ENCODE peak calls at places on chromosomes 5 and 9, in five cellular contexts. I is stomach, X is fibroblast of the aortic adventitia, U is brain microvascular endothelial cell, Q is kidney. E is an unnamed sample.

GRCh38 chr5:68248896-68249295 is 33.3 kb downstream of the PIK3R1 start:
- DNase-seq in X (no peak), Q (no peak), U (no peak), I (no peak), E (no peak)

GRCh38 chr9:84139296-84140100 is 158.9 kb downstream of the RMI1 start:
- DNase-seq in X (peak; percentile 65), U (no peak), Q (no peak), I (peak; percentile 79), E (peak; percentile 75)

GRCh38 chr5:158267228-158267627 is 408.3 kb upstream of the CLINT1 start:
- DNase-seq in X (no peak), I (no peak), Q (no peak), U (no peak), E (no peak)

GRCh38 chr5:58022055-58022454 is 437.8 kb downstream of the PLK2 start:
- DNase-seq in X (no peak), Q (no peak), I (no peak), U (no peak), E (no peak)

GRCh38 chr5:88172847-88173758 is 95.5 kb downstream of the TMEM161B start:
- DNase-seq in U (no peak), I (no peak), Q (no peak), X (no peak), E (no peak)

GRCh38 chr5:115873392-115873791 is 31.7 kb downstream of the AP3S1 start:
- DNase-seq in I (no peak), U (peak; percentile 18), Q (no peak), X (no peak), E (no peak)

GRCh38 chr9:121322737-121323448 is 47.2 kb downstream of the STOM start:
- DNase-seq in U (no peak), I (no peak), Q (no peak), X (no peak), E (no peak)

GRCh38 chr9:71962328-71962727 is 50.9 kb downstream of the C9orf85 start:
- DNase-seq in Q (no peak), U (no peak), I (no peak), X (no peak), E (peak; percentile 49)

GRCh38 chr5:178674334-178674733 is 47.5 kb upstream of the CLK4 start:
- DNase-seq in X (peak; percentile 4), U (no peak), I (no peak), Q (no peak), E (no peak)

GRCh38 chr9:34777667-34778066 is 67.7 kb upstream of the CCL21 start:
- DNase-seq in I (no peak), Q (no peak), X (no peak), U (no peak), E (no peak)

GRCh38 chr9:99266136-99267023 is 44.3 kb downstream of the SEC61B start:
- DNase-seq in I (peak; percentile 63), X (peak; percentile 81), Q (peak; percentile 86), U (peak; percentile 74), E (peak; percentile 4)

GRCh38 chr9:104915739-104916138 is 12.2 kb downstream of the ABCA1 start:
- DNase-seq in Q (no peak), U (no peak), X (no peak), I (no peak), E (no peak)

GRCh38 chr5:1886634-1887399 is 4.1 kb upstream of the IRX4 start:
- DNase-seq in U (no peak), X (no peak), Q (peak; percentile 61), I (no peak), E (no peak)

GRCh38 chr5:1888541-1889251 is 6.0 kb upstream of the IRX4 start:
- DNase-seq in U (no peak), X (no peak), Q (peak; percentile 66), I (no peak), E (no peak)

GRCh38 chr5:1885777-1886633 is 3.3 kb upstream of the IRX4 start:
- DNase-seq in X (no peak), U (no peak), Q (peak; percentile 69), I (no peak), E (no peak)

GRCh38 chr5:1889321-1890065 is 6.8 kb upstream of the IRX4 start:
- DNase-seq in U (no peak), X (no peak), I (no peak), Q (no peak), E (no peak)

GRCh38 chr5:1887400-1888360 is 5.0 kb upstream of the IRX4 start:
- DNase-seq in I (no peak), Q (peak; percentile 59), X (no peak), U (no peak), E (no peak)
- H3K4me3 ChIP-seq in I (no peak overlapping the region), Q (no peak overlapping the region), X (no peak overlapping the region), U (no peak overlapping the region), E (no peak overlapping the region)

GRCh38 chr9:89768650-89769071 is 163.8 kb downstream of the GADD45G start:
- DNase-seq in Q (no peak), X (no peak), U (no peak), I (no peak), E (no peak)

GRCh38 chr9:89768051-89768450 is 163.2 kb downstream of the GADD45G start:
- DNase-seq in X (no peak), I (no peak), U (no peak), Q (no peak), E (no peak)

GRCh38 chr9:89764217-89764616 is 159.4 kb downstream of the GADD45G start:
- DNase-seq in Q (no peak), U (no peak), I (no peak), X (no peak), E (no peak)

GRCh38 chr9:89765211-89765610 is 160.4 kb downstream of the GADD45G start:
- DNase-seq in I (no peak), Q (no peak), U (no peak), X (no peak), E (no peak)

GRCh38 chr9:89766981-89767380 is 162.2 kb downstream of the GADD45G start:
- DNase-seq in U (no peak), X (no peak), Q (no peak), I (no peak), E (peak; percentile 37)
- TF ChIP-seq CTCF in U (no peak), X (no peak), Q (no peak), I (no peak), E (no peak)

DNA sequence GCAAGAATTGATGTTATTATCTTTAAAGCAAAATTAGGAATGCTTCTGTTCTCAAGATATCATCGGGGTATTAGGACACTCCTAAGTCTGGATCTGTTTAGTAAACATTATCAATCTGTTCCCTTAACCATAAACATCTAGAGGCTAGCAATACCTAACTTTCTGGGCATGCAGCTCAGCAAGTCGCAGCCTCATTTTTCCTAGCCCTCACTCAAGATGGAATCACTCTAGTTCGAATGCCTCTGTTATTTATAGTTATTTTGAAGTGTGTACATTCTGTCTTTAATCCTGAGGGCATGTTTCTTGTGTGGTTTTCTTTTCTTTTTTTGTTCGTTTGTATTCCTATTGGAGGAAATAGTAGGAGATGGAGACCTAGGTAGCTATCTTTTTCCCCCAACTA is 66.9 kb downstream of the FER start:
- DNase-seq in I (no peak), X (no peak), Q (no peak), U (no peak), E (no peak)
- H3K4me3 ChIP-seq in I (no peak overlapping the region), X (no peak overlapping the region), Q (no peak overlapping the region), U (no peak overlapping the region), E (no peak overlapping the region)

GRCh38 chr5:128494516-128494915 is 43.5 kb downstream of the FBN2 start:
- DNase-seq in I (no peak), Q (no peak), X (no peak), U (no peak), E (no peak)
- TF ChIP-seq CTCF in I (no peak), Q (no peak), X (no peak), U (peak; percentile 61), E (no peak)

GRCh38 chr5:132425009-132425937 is 55.8 kb downstream of the SLC22A5 start:
- DNase-seq in X (peak; percentile 85), U (peak; percentile 86), Q (no peak), I (no peak), E (no peak)
- H3K4me3 ChIP-seq in X (no peak overlapping the region), U (no peak overlapping the region), Q (no peak overlapping the region), I (peak overlapping the region; percentile 23), E (no peak overlapping the region)